ENCODE peak calls at places on chromosomes 6 and 20, in eight cellular contexts. U is tibial nerve, L is K562, W is A549, C is GM12878, H is ovary, K is HepG2, Z is sigmoid colon. A is an unnamed sample.
A peak's percentile ranks its signal among the peaks of the same experiment; 100 is the strongest.

GRCh38 chr6:139422105-139423036 is 47.9 kb upstream of the CITED2 start:
- DNase-seq in U (no peak), L (no peak), W (no peak), C (no peak), H (no peak), K (no peak), Z (no peak), A (no peak)

GRCh38 chr20:46027245-46027853 is 1.7 kb upstream of the SLC12A5 start:
- DNase-seq in U (no peak), L (peak; percentile 54), W (peak; percentile 55), C (no peak), H (peak; percentile 31), K (peak; percentile 63), Z (no peak), A (no peak)

GRCh38 chr6:121442591-121442990 is 7.1 kb downstream of the GJA1 start:
- DNase-seq in U (no peak), L (no peak), W (no peak), C (no peak), H (no peak), K (no peak), Z (no peak), A (no peak)

GRCh38 chr6:5099537-5099936 is 14.4 kb downstream of the PPP1R3G start:
- DNase-seq in U (no peak), L (no peak), W (no peak), C (no peak), H (no peak), K (no peak), Z (no peak), A (no peak)

GRCh38 chr6:169654590-169655391 is 47.0 kb downstream of the WDR27 start:
- DNase-seq in U (peak; percentile 63), L (no peak), W (no peak), C (no peak), H (peak; percentile 72), K (no peak), Z (peak; percentile 89), A (peak; percentile 77)

GRCh38 chr6:39377530-39377929 is 55.0 kb upstream of the KCNK16 start:
- DNase-seq in U (peak; percentile 32), L (no peak), W (peak; percentile 36), C (no peak), H (peak; percentile 53), K (peak; percentile 33), Z (peak; percentile 85), A (no peak)

GRCh38 chr20:58550661-58551060 is 35.5 kb upstream of the APCDD1L start:
- DNase-seq in U (no peak), L (peak; percentile 51), W (no peak), C (no peak), H (no peak), K (no peak), Z (peak; percentile 40), A (peak; percentile 23)

GRCh38 chr6:108966236-108966635 is 118.0 kb downstream of the ARMC2 start:
- DNase-seq in U (no peak), L (no peak), W (no peak), C (no peak), H (no peak), K (no peak), Z (no peak), A (no peak)

GRCh38 chr6:34473967-34474366 is 8.1 kb downstream of the PACSIN1 start:
- DNase-seq in U (no peak), L (no peak), W (no peak), C (no peak), H (no peak), K (no peak), Z (no peak), A (no peak)

GRCh38 chr6:112183271-112183671 is 71.1 kb downstream of the LAMA4 start:
- DNase-seq in U (no peak), L (no peak), W (no peak), C (no peak), H (peak; percentile 14), K (no peak), Z (no peak), A (no peak)

GRCh38 chr20:17618673-17619013 is 48.8 kb downstream of the DSTN start:
- DNase-seq in U (peak; percentile 9), L (no peak), W (no peak), C (no peak), H (no peak), K (no peak), Z (no peak), A (no peak)

GRCh38 chr20:18719426-18719825 is 94.2 kb upstream of the SCP2D1 start:
- DNase-seq in U (no peak), L (no peak), W (no peak), C (no peak), H (no peak), K (no peak), Z (no peak), A (no peak)

GRCh38 chr6:19838442-19839236 is 1.5 kb downstream of the ID4 start:
- DNase-seq in U (no peak), L (no peak), W (peak; percentile 4), C (no peak), H (no peak), K (peak; percentile 95), Z (peak; percentile 67), A (peak; percentile 74)

GRCh38 chr6:19835605-19836004 is 1.6 kb upstream of the ID4 start:
- DNase-seq in U (no peak), L (no peak), W (no peak), C (no peak), H (no peak), K (no peak), Z (no peak), A (no peak)

GRCh38 chr6:19837511-19838441 is 606 bp downstream of the ID4 start:
- DNase-seq in U (no peak), L (no peak), W (peak; percentile 11), C (no peak), H (peak; percentile 18), K (peak; percentile 21), Z (peak; percentile 68), A (peak; percentile 39)

GRCh38 chr6:19834858-19835257 is 2.3 kb upstream of the ID4 start:
- DNase-seq in U (no peak), L (no peak), W (no peak), C (no peak), H (no peak), K (no peak), Z (no peak), A (no peak)

DNA sequence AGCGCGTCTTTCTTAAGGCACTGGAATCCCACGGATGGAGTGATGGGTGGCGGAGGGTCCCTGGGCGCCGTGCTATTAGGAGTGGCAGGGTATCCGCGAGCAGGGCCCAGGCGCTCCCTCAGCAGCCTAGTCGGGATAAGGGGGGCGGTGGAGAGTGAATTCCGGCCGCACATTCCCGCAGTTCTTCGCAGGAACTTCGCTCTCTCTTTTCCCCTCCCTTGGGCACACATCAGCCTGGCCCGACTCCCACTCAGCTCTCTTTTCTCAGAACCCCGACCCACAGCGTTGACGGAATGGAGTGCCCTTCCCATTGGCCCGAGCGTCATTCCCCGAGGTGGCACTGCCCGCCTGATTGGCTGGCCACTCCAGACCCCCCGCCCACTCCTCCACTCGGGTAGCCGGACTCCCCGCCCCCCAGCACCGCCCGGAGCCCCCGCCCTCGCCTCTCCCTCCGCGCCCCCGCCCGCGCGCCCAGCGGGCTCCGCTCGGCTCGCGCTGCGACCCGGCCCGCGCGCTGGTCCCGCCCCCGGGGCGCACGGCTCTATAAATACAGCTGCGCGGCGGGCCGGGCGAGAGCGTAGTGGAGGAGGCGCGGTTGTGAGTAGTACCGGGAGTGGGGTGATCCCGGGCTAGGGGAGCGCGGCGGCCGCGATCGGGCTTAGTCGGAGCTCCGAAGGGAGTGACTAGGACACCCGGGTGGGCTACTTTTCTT is at the start of gene ID4:
- DNase-seq in U (peak; percentile 84), L (no peak), W (peak; percentile 78), C (no peak), H (peak; percentile 87), K (no peak), Z (peak; percentile 98), A (peak; percentile 89)
- TF ChIP-seq EP300 in U (no peak), L (no peak), W (no peak), C (no peak), H (no peak), K (no peak), Z (no peak), A (no peak)

GRCh38 chr6:159681104-159681503 is 11.9 kb downstream of the SOD2 start:
- DNase-seq in U (no peak), L (no peak), W (no peak), C (no peak), H (no peak), K (no peak), Z (no peak), A (no peak)

GRCh38 chr6:159677226-159677901 is 15.7 kb downstream of the SOD2 start:
- DNase-seq in U (no peak), L (no peak), W (no peak), C (no peak), H (no peak), K (no peak), Z (no peak), A (no peak)

GRCh38 chr6:159682265-159682664 is 10.8 kb downstream of the SOD2 start:
- DNase-seq in U (no peak), L (no peak), W (no peak), C (no peak), H (no peak), K (no peak), Z (no peak), A (no peak)

GRCh38 chr6:159679091-159680077 is 13.7 kb downstream of the SOD2 start:
- DNase-seq in U (no peak), L (no peak), W (no peak), C (no peak), H (no peak), K (no peak), Z (no peak), A (no peak)

DNA sequence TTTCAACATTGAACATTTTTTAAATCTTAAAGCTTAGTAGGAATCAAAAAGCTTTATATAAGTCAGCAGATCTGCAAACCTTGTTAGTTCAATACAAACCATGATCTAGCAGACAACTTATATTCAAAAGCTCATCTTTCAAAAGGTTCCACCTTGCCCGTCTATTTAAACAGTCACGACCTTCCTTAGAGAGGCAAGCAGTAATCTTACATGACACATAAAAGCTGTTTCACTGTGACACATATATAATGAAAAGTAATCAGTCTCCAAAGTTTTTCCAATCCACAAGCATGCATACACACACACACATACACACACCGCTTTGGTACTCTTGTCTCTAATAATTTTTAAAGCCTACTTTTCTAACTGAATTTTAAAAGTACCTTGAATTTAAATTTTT is 12.9 kb downstream of the SOD2 start:
- DNase-seq in U (no peak), L (no peak), W (no peak), C (no peak), H (no peak), K (no peak), Z (no peak), A (no peak)
- TF ChIP-seq EP300 in U (no peak), L (no peak), W (no peak), C (no peak), H (no peak), K (no peak), Z (no peak), A (no peak)

DNA sequence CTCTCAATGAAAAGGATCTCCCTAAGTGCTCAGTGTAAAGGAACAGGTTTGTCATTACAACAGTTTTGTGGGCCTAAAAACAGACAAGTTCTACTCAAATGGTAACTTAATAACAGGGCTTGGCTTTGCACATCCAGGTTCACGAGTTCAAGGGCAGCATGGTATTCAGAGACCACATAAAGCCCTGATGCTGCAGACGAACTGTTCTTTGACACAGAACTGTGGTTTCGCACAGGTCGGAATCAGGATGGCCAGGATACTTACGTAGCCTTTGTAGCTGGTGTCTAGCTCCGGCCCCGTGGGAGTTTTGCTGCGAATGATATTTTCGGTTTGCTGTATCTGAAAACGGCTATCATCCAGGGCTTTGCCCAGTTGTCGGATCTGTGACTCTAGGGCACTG is 335.9 kb downstream of the ESR1 start:
- DNase-seq in U (no peak), L (no peak), W (no peak), C (no peak), H (peak; percentile 45), K (peak; percentile 25), Z (no peak), A (no peak)
- TF ChIP-seq EP300 in U (no peak), L (no peak), W (no peak), C (no peak), H (no peak), K (no peak), Z (no peak), A (no peak)

GRCh38 chr6:30562470-30563425 is 5.7 kb downstream of the PRR3 start:
- DNase-seq in U (no peak), L (no peak), W (no peak), C (no peak), H (no peak), K (no peak), Z (no peak), A (no peak)
- TF ChIP-seq EP300 in U (no peak), L (no peak), W (no peak), C (no peak), H (no peak), K (no peak), Z (no peak), A (no peak)